ENCODE peak calls at places on chromosomes 13 and 19, in nine cellular contexts. One of them, this sample, is unnamed.

GRCh38 chr19:35755550-35756371 is 1.1 kb downstream of the HSPB6 start:
- DNase-seq in EL: peak; percentile 67
- DNase-seq in uterus: peak; percentile 90
- DNase-seq in MCF 10A: no peak
- DNase-seq in neural progenitor cell: peak; percentile 47
- DNase-seq in ecto neural progenitor cell: no peak
- DNase-seq in LNCaP clone FGC: no peak
- DNase-seq in stimulated activated CD8-positive, alpha-beta memory T cell treated with anti-CD3 and anti-CD28 coated beads, Interleukin-4, amount 100 ng/mL, for 4 hours: no peak
- DNase-seq in stimulated activated CD4-positive, alpha-beta T cell treated with anti-CD3 and anti-CD28 coated beads, Interleukin-1b, Interleukin-23, amount 100 ng/mL, for 1 hour: peak; percentile 32
- DNase-seq in this sample: no peak

GRCh38 chr19:46732966-46733692 is 12.7 kb upstream of the FKRP start:
- DNase-seq in EL: peak; percentile 81
- DNase-seq in uterus: no peak
- DNase-seq in MCF 10A: no peak
- DNase-seq in neural progenitor cell: no peak
- DNase-seq in ecto neural progenitor cell: no peak
- DNase-seq in LNCaP clone FGC: no peak
- DNase-seq in stimulated activated CD8-positive, alpha-beta memory T cell treated with anti-CD3 and anti-CD28 coated beads, Interleukin-4, amount 100 ng/mL, for 4 hours: no peak
- DNase-seq in stimulated activated CD4-positive, alpha-beta T cell treated with anti-CD3 and anti-CD28 coated beads, Interleukin-1b, Interleukin-23, amount 100 ng/mL, for 1 hour: no peak
- DNase-seq in this sample: no peak

GRCh38 chr13:110479648-110480047 is 81.9 kb downstream of the RAB20 start:
- DNase-seq in EL: no peak
- DNase-seq in uterus: no peak
- DNase-seq in MCF 10A: no peak
- DNase-seq in neural progenitor cell: peak; percentile 33
- DNase-seq in ecto neural progenitor cell: no peak
- DNase-seq in LNCaP clone FGC: no peak
- DNase-seq in stimulated activated CD8-positive, alpha-beta memory T cell treated with anti-CD3 and anti-CD28 coated beads, Interleukin-4, amount 100 ng/mL, for 4 hours: no peak
- DNase-seq in stimulated activated CD4-positive, alpha-beta T cell treated with anti-CD3 and anti-CD28 coated beads, Interleukin-1b, Interleukin-23, amount 100 ng/mL, for 1 hour: no peak
- DNase-seq in this sample: no peak

GRCh38 chr19:54478677-54479266 is 5.7 kb upstream of the CDC42EP5 start:
- DNase-seq in EL: peak; percentile 42
- DNase-seq in uterus: no peak
- DNase-seq in MCF 10A: peak; percentile 55
- DNase-seq in neural progenitor cell: peak; percentile 93
- DNase-seq in ecto neural progenitor cell: peak; percentile 79
- DNase-seq in LNCaP clone FGC: no peak
- DNase-seq in stimulated activated CD8-positive, alpha-beta memory T cell treated with anti-CD3 and anti-CD28 coated beads, Interleukin-4, amount 100 ng/mL, for 4 hours: no peak
- DNase-seq in stimulated activated CD4-positive, alpha-beta T cell treated with anti-CD3 and anti-CD28 coated beads, Interleukin-1b, Interleukin-23, amount 100 ng/mL, for 1 hour: no peak
- DNase-seq in this sample: no peak

GRCh38 chr19:11375143-11375948 is 880 bp downstream of the SWSAP1 start:
- DNase-seq in EL: no peak
- DNase-seq in uterus: peak; percentile 64
- DNase-seq in MCF 10A: no peak
- DNase-seq in neural progenitor cell: peak; percentile 59
- DNase-seq in ecto neural progenitor cell: peak; percentile 64
- DNase-seq in LNCaP clone FGC: no peak
- DNase-seq in stimulated activated CD8-positive, alpha-beta memory T cell treated with anti-CD3 and anti-CD28 coated beads, Interleukin-4, amount 100 ng/mL, for 4 hours: peak; percentile 33
- DNase-seq in stimulated activated CD4-positive, alpha-beta T cell treated with anti-CD3 and anti-CD28 coated beads, Interleukin-1b, Interleukin-23, amount 100 ng/mL, for 1 hour: no peak
- DNase-seq in this sample: peak; percentile 54

GRCh38 chr13:29594310-29594709 is 1.2 kb downstream of the SLC7A1 start:
- DNase-seq in EL: peak; percentile 91
- DNase-seq in uterus: peak; percentile 52
- DNase-seq in MCF 10A: peak; percentile 76
- DNase-seq in neural progenitor cell: peak; percentile 52
- DNase-seq in ecto neural progenitor cell: no peak
- DNase-seq in LNCaP clone FGC: peak; percentile 49
- DNase-seq in stimulated activated CD8-positive, alpha-beta memory T cell treated with anti-CD3 and anti-CD28 coated beads, Interleukin-4, amount 100 ng/mL, for 4 hours: peak; percentile 9
- DNase-seq in stimulated activated CD4-positive, alpha-beta T cell treated with anti-CD3 and anti-CD28 coated beads, Interleukin-1b, Interleukin-23, amount 100 ng/mL, for 1 hour: no peak
- DNase-seq in this sample: peak; percentile 6

GRCh38 chr13:30053904-30054303 is 203.5 kb upstream of the UBL3 start:
- DNase-seq in EL: no peak
- DNase-seq in uterus: no peak
- DNase-seq in MCF 10A: no peak
- DNase-seq in neural progenitor cell: no peak
- DNase-seq in ecto neural progenitor cell: no peak
- DNase-seq in LNCaP clone FGC: no peak
- DNase-seq in stimulated activated CD8-positive, alpha-beta memory T cell treated with anti-CD3 and anti-CD28 coated beads, Interleukin-4, amount 100 ng/mL, for 4 hours: no peak
- DNase-seq in stimulated activated CD4-positive, alpha-beta T cell treated with anti-CD3 and anti-CD28 coated beads, Interleukin-1b, Interleukin-23, amount 100 ng/mL, for 1 hour: no peak
- DNase-seq in this sample: no peak

GRCh38 chr19:33691736-33692135 is 70.0 kb downstream of the CHST8 start:
- DNase-seq in EL: no peak
- DNase-seq in uterus: no peak
- DNase-seq in MCF 10A: no peak
- DNase-seq in neural progenitor cell: no peak
- DNase-seq in ecto neural progenitor cell: no peak
- DNase-seq in LNCaP clone FGC: no peak
- DNase-seq in stimulated activated CD8-positive, alpha-beta memory T cell treated with anti-CD3 and anti-CD28 coated beads, Interleukin-4, amount 100 ng/mL, for 4 hours: no peak
- DNase-seq in stimulated activated CD4-positive, alpha-beta T cell treated with anti-CD3 and anti-CD28 coated beads, Interleukin-1b, Interleukin-23, amount 100 ng/mL, for 1 hour: no peak
- DNase-seq in this sample: no peak

GRCh38 chr19:52898101-52898500 is 666 bp upstream of the ZNF320 start:
- DNase-seq in EL: peak; percentile 1
- DNase-seq in uterus: no peak
- DNase-seq in MCF 10A: no peak
- DNase-seq in neural progenitor cell: peak; percentile 41
- DNase-seq in ecto neural progenitor cell: peak; percentile 58
- DNase-seq in LNCaP clone FGC: no peak
- DNase-seq in stimulated activated CD8-positive, alpha-beta memory T cell treated with anti-CD3 and anti-CD28 coated beads, Interleukin-4, amount 100 ng/mL, for 4 hours: no peak
- DNase-seq in stimulated activated CD4-positive, alpha-beta T cell treated with anti-CD3 and anti-CD28 coated beads, Interleukin-1b, Interleukin-23, amount 100 ng/mL, for 1 hour: no peak
- DNase-seq in this sample: no peak

GRCh38 chr13:24348797-24349515 is 39.6 kb downstream of the C1QTNF9 start:
- DNase-seq in EL: no peak
- DNase-seq in uterus: no peak
- DNase-seq in MCF 10A: peak; percentile 89
- DNase-seq in neural progenitor cell: no peak
- DNase-seq in ecto neural progenitor cell: no peak
- DNase-seq in LNCaP clone FGC: peak; percentile 96
- DNase-seq in stimulated activated CD8-positive, alpha-beta memory T cell treated with anti-CD3 and anti-CD28 coated beads, Interleukin-4, amount 100 ng/mL, for 4 hours: no peak
- DNase-seq in stimulated activated CD4-positive, alpha-beta T cell treated with anti-CD3 and anti-CD28 coated beads, Interleukin-1b, Interleukin-23, amount 100 ng/mL, for 1 hour: no peak
- DNase-seq in this sample: no peak

GRCh38 chr19:29662604-29663404 is 2.5 kb upstream of the PLEKHF1 start:
- DNase-seq in EL: peak; percentile 93
- DNase-seq in uterus: peak; percentile 88
- DNase-seq in MCF 10A: peak; percentile 67
- DNase-seq in neural progenitor cell: no peak
- DNase-seq in ecto neural progenitor cell: no peak
- DNase-seq in LNCaP clone FGC: peak; percentile 58
- DNase-seq in stimulated activated CD8-positive, alpha-beta memory T cell treated with anti-CD3 and anti-CD28 coated beads, Interleukin-4, amount 100 ng/mL, for 4 hours: no peak
- DNase-seq in stimulated activated CD4-positive, alpha-beta T cell treated with anti-CD3 and anti-CD28 coated beads, Interleukin-1b, Interleukin-23, amount 100 ng/mL, for 1 hour: no peak
- DNase-seq in this sample: no peak

GRCh38 chr13:20497376-20497775 is 28.3 kb downstream of the CRYL1 start:
- DNase-seq in EL: no peak
- DNase-seq in uterus: no peak
- DNase-seq in MCF 10A: no peak
- DNase-seq in neural progenitor cell: no peak
- DNase-seq in ecto neural progenitor cell: no peak
- DNase-seq in LNCaP clone FGC: no peak
- DNase-seq in stimulated activated CD8-positive, alpha-beta memory T cell treated with anti-CD3 and anti-CD28 coated beads, Interleukin-4, amount 100 ng/mL, for 4 hours: no peak
- DNase-seq in stimulated activated CD4-positive, alpha-beta T cell treated with anti-CD3 and anti-CD28 coated beads, Interleukin-1b, Interleukin-23, amount 100 ng/mL, for 1 hour: no peak
- DNase-seq in this sample: no peak

GRCh38 chr19:32877977-32878745 is 8.6 kb upstream of the SLC7A9 start:
- DNase-seq in EL: no peak
- DNase-seq in uterus: no peak
- DNase-seq in MCF 10A: no peak
- DNase-seq in neural progenitor cell: no peak
- DNase-seq in ecto neural progenitor cell: no peak
- DNase-seq in LNCaP clone FGC: no peak
- DNase-seq in stimulated activated CD8-positive, alpha-beta memory T cell treated with anti-CD3 and anti-CD28 coated beads, Interleukin-4, amount 100 ng/mL, for 4 hours: no peak
- DNase-seq in stimulated activated CD4-positive, alpha-beta T cell treated with anti-CD3 and anti-CD28 coated beads, Interleukin-1b, Interleukin-23, amount 100 ng/mL, for 1 hour: no peak
- DNase-seq in this sample: no peak

GRCh38 chr13:98741741-98742435 is 10.6 kb downstream of the SLC15A1 start:
- DNase-seq in EL: no peak
- DNase-seq in uterus: no peak
- DNase-seq in MCF 10A: no peak
- DNase-seq in neural progenitor cell: no peak
- DNase-seq in ecto neural progenitor cell: no peak
- DNase-seq in LNCaP clone FGC: no peak
- DNase-seq in stimulated activated CD8-positive, alpha-beta memory T cell treated with anti-CD3 and anti-CD28 coated beads, Interleukin-4, amount 100 ng/mL, for 4 hours: no peak
- DNase-seq in stimulated activated CD4-positive, alpha-beta T cell treated with anti-CD3 and anti-CD28 coated beads, Interleukin-1b, Interleukin-23, amount 100 ng/mL, for 1 hour: no peak
- DNase-seq in this sample: peak; percentile 59

GRCh38 chr19:7595466-7596133 is at the start of gene CAMSAP3:
- DNase-seq in EL: no peak
- DNase-seq in uterus: no peak
- DNase-seq in MCF 10A: peak; percentile 36
- DNase-seq in neural progenitor cell: peak; percentile 94
- DNase-seq in ecto neural progenitor cell: peak; percentile 87
- DNase-seq in LNCaP clone FGC: peak; percentile 11
- DNase-seq in stimulated activated CD8-positive, alpha-beta memory T cell treated with anti-CD3 and anti-CD28 coated beads, Interleukin-4, amount 100 ng/mL, for 4 hours: no peak
- DNase-seq in stimulated activated CD4-positive, alpha-beta T cell treated with anti-CD3 and anti-CD28 coated beads, Interleukin-1b, Interleukin-23, amount 100 ng/mL, for 1 hour: peak; percentile 16
- DNase-seq in this sample: peak; percentile 86

GRCh38 chr13:77859450-77859849 is 59.2 kb downstream of the EDNRB start:
- DNase-seq in EL: no peak
- DNase-seq in uterus: peak; percentile 36
- DNase-seq in MCF 10A: peak; percentile 78
- DNase-seq in neural progenitor cell: no peak
- DNase-seq in ecto neural progenitor cell: no peak
- DNase-seq in LNCaP clone FGC: no peak
- DNase-seq in stimulated activated CD8-positive, alpha-beta memory T cell treated with anti-CD3 and anti-CD28 coated beads, Interleukin-4, amount 100 ng/mL, for 4 hours: no peak
- DNase-seq in stimulated activated CD4-positive, alpha-beta T cell treated with anti-CD3 and anti-CD28 coated beads, Interleukin-1b, Interleukin-23, amount 100 ng/mL, for 1 hour: no peak
- DNase-seq in this sample: no peak

GRCh38 chr19:35261356-35262100 is 7.2 kb upstream of the USF2 start:
- DNase-seq in EL: no peak
- DNase-seq in uterus: no peak
- DNase-seq in MCF 10A: no peak
- DNase-seq in neural progenitor cell: no peak
- DNase-seq in ecto neural progenitor cell: no peak
- DNase-seq in LNCaP clone FGC: no peak
- DNase-seq in stimulated activated CD8-positive, alpha-beta memory T cell treated with anti-CD3 and anti-CD28 coated beads, Interleukin-4, amount 100 ng/mL, for 4 hours: no peak
- DNase-seq in stimulated activated CD4-positive, alpha-beta T cell treated with anti-CD3 and anti-CD28 coated beads, Interleukin-1b, Interleukin-23, amount 100 ng/mL, for 1 hour: no peak
- DNase-seq in this sample: peak; percentile 4

GRCh38 chr19:18290250-18291018 is 9.0 kb upstream of the JUND start:
- DNase-seq in EL: no peak
- DNase-seq in uterus: peak; percentile 50
- DNase-seq in MCF 10A: no peak
- DNase-seq in neural progenitor cell: no peak
- DNase-seq in ecto neural progenitor cell: no peak
- DNase-seq in LNCaP clone FGC: no peak
- DNase-seq in stimulated activated CD8-positive, alpha-beta memory T cell treated with anti-CD3 and anti-CD28 coated beads, Interleukin-4, amount 100 ng/mL, for 4 hours: peak; percentile 59
- DNase-seq in stimulated activated CD4-positive, alpha-beta T cell treated with anti-CD3 and anti-CD28 coated beads, Interleukin-1b, Interleukin-23, amount 100 ng/mL, for 1 hour: no peak
- DNase-seq in this sample: no peak

This sample was measured in WERI-Rb-1.